ENCODE peak calls at places on chromosomes 2 and 18, in seven cellular contexts. N is HCT116, Z is SK-N-SH, S is HepG2, G is H1, L is GM12878, K is K562. E is an unnamed sample.

GRCh38 chr2:239391286-239392071 is 9.3 kb downstream of the HDAC4 start:
- DNase-seq in S (no peak), K (no peak), Z (peak), L (no peak), N (no peak), G (no peak), E (no peak)

GRCh38 chr2:241410739-241411176 is 54.7 kb downstream of the FARP2 start:
- DNase-seq in N (peak), Z (no peak), K (no peak), G (no peak), L (no peak), S (peak), E (peak)

GRCh38 chr2:30373881-30374302 is 73.2 kb upstream of the LCLAT1 start:
- DNase-seq in G (no peak), Z (no peak), N (peak), K (no peak), S (no peak), L (no peak), E (no peak)

GRCh38 chr2:133130548-133131246 is 437.6 kb downstream of the NCKAP5 start:
- DNase-seq in G (no peak), Z (no peak), L (no peak), S (no peak), N (no peak), K (no peak), E (peak)

GRCh38 chr18:77069931-77070330 is 62.7 kb downstream of the MBP start:
- DNase-seq in N (no peak), S (no peak), L (no peak), K (no peak), Z (no peak), G (no peak), E (no peak)

GRCh38 chr18:12038661-12039417 is 54.8 kb upstream of the ANKRD62 start:
- DNase-seq in K (peak), G (peak), S (peak), L (no peak), N (peak), Z (peak), E (peak)

GRCh38 chr2:221896505-221897151 is 324.5 kb upstream of the EPHA4 start:
- DNase-seq in G (no peak), K (no peak), S (no peak), N (no peak), Z (no peak), L (no peak), E (no peak)

GRCh38 chr2:10258726-10259125 is 44.0 kb upstream of the HPCAL1 start:
- DNase-seq in K (no peak), L (no peak), N (no peak), S (no peak), Z (no peak), G (no peak), E (no peak)

GRCh38 chr2:201149064-201149820 is 33.3 kb downstream of the CFLAR start:
- DNase-seq in N (peak), S (peak), G (no peak), L (no peak), Z (no peak), K (no peak), E (no peak)

GRCh38 chr2:161146996-161147395 is 13.2 kb upstream of the TANK start:
- DNase-seq in N (no peak), S (no peak), L (no peak), Z (no peak), G (no peak), K (no peak), E (no peak)
- TF ChIP-seq SIN3A in N (no peak), S (no peak), L (no peak), Z (no peak), G (no peak), K (no peak), E (no peak)

GRCh38 chr2:223580951-223581350 is 21.2 kb downstream of the SCG2 start:
- DNase-seq in Z (peak), N (no peak), S (no peak), K (no peak), L (no peak), G (no peak), E (no peak)
- TF ChIP-seq SIN3A in Z (no peak), N (no peak), S (no peak), K (no peak), L (no peak), G (no peak), E (no peak)

DNA sequence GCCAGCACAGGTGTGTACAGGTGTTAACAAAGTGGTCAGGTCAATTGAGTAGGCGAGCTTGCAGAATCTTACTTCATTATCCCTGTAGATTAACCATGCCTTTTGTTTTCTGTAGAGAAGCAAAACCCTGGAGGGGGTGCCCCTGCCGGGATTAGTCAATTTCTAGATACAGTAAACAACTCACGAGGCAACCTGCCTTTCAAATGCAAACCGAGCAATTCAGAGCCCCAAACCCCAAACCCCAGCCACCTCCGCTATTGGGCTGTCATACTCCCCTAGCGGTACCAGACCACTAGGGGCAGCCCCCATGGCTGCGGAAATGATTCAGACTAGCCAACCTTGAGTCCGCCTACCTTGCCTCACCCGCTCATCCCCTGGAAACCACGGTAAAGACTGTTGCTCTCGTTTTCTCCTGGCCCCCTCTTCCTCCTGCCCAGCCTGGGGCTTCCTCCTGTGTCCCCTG is 61.4 kb upstream of the KIF5C start:
- DNase-seq in L (peak), Z (peak), K (peak), N (no peak), S (no peak), G (peak), E (no peak)
- TF ChIP-seq SIN3A in L (no peak), Z (no peak), K (no peak), N (no peak), S (no peak), G (peak), E (no peak)

GRCh38 chr2:190988910-190989309 is 25.1 kb downstream of the STAT1 start:
- DNase-seq in L (no peak), S (no peak), Z (no peak), G (no peak), K (no peak), N (no peak), E (no peak)

GRCh38 chr2:190984595-190984994 is 29.4 kb downstream of the STAT1 start:
- DNase-seq in L (no peak), G (no peak), K (no peak), N (no peak), Z (no peak), S (no peak), E (no peak)

GRCh38 chr2:190987116-190987515 is 26.9 kb downstream of the STAT1 start:
- DNase-seq in N (no peak), Z (no peak), G (no peak), K (no peak), L (no peak), S (no peak), E (no peak)

GRCh38 chr2:190987938-190988337 is 26.0 kb downstream of the STAT1 start:
- DNase-seq in K (no peak), Z (no peak), N (no peak), L (no peak), G (no peak), S (no peak), E (no peak)

GRCh38 chr2:190986221-190986953 is 27.6 kb downstream of the STAT1 start:
- DNase-seq in S (no peak), G (no peak), Z (no peak), K (peak), N (no peak), L (no peak), E (no peak)
- TF ChIP-seq SIN3A in S (no peak), G (no peak), Z (no peak), K (no peak), N (no peak), L (no peak), E (no peak)

E was measured in Panc1.